ENCODE peak calls at places on chromosomes 1 and 21, in four cellular contexts. O is A549, U is brain microvascular endothelial cell, S is left ventricle myocardium inferior. M is an unnamed sample.

GRCh38 chr1:163290025-163290610 is 31.6 kb upstream of the NUF2 start:
- DNase-seq in O (no peak), U (no peak), S (no peak), M (peak; percentile 60)

GRCh38 chr1:21956720-21957552 is 19.8 kb upstream of the HSPG2 start:
- DNase-seq in O (no peak), U (no peak), S (peak; percentile 69), M (peak; percentile 98)

GRCh38 chr1:204882479-204882878 is 11.8 kb downstream of the NFASC start:
- DNase-seq in O (no peak), U (no peak), S (no peak), M (no peak)

GRCh38 chr21:41479686-41480085 is 28.3 kb downstream of the TMPRSS2 start:
- DNase-seq in O (no peak), U (no peak), S (no peak), M (no peak)

GRCh38 chr1:162111572-162111971 is 42.1 kb downstream of the NOS1AP start:
- DNase-seq in O (no peak), U (no peak), S (no peak), M (no peak)

GRCh38 chr1:41758904-41759548 is 159.7 kb downstream of the HIVEP3 start:
- DNase-seq in O (no peak), U (peak; percentile 71), S (no peak), M (peak; percentile 84)

GRCh38 chr1:64476251-64476952 is 6.5 kb downstream of the CACHD1 start:
- DNase-seq in O (no peak), U (peak; percentile 71), S (no peak), M (peak; percentile 75)

GRCh38 chr1:107105914-107106313 is 34.9 kb upstream of the NTNG1 start:
- DNase-seq in O (no peak), U (no peak), S (no peak), M (no peak)

GRCh38 chr1:64245495-64245894 is 42.1 kb downstream of the UBE2U start:
- DNase-seq in O (no peak), U (no peak), S (no peak), M (no peak)

GRCh38 chr1:119139857-119140176 is 636 bp downstream of the WARS2 start:
- DNase-seq in O (no peak), U (no peak), S (no peak), M (no peak)

GRCh38 chr1:5826601-5827000 is 165.6 kb downstream of the NPHP4 start:
- DNase-seq in O (no peak), U (no peak), S (no peak), M (no peak)

GRCh38 chr1:88061106-88061829 is 622.8 kb upstream of the PKN2 start:
- DNase-seq in O (peak; percentile 36), U (peak; percentile 57), S (no peak), M (peak; percentile 98)

GRCh38 chr1:31029031-31029430 is 36.5 kb downstream of the PUM1 start:
- DNase-seq in O (no peak), U (no peak), S (no peak), M (peak; percentile 24)

GRCh38 chr21:15250384-15250783 is 185.6 kb upstream of the NRIP1 start:
- DNase-seq in O (no peak), U (no peak), S (no peak), M (peak; percentile 68)

GRCh38 chr1:53697671-53698380 is 41.1 kb downstream of the GLIS1 start:
- DNase-seq in O (no peak), U (peak; percentile 39), S (no peak), M (no peak)

GRCh38 chr1:101742513-101742912 is 254.2 kb downstream of the OLFM3 start:
- DNase-seq in O (no peak), U (no peak), S (no peak), M (peak; percentile 19)

GRCh38 chr1:111707906-111708305 is 31.3 kb downstream of the INKA2 start:
- DNase-seq in O (no peak), U (peak; percentile 57), S (no peak), M (peak; percentile 31)

GRCh38 chr21:30713786-30714185 is 4.8 kb downstream of the KRTAP21-3 start:
- DNase-seq in O (no peak), U (no peak), S (no peak), M (no peak)

GRCh38 chr1:117633936-117634335 is 28.1 kb downstream of the TENT5C start:
- DNase-seq in O (no peak), U (no peak), S (no peak), M (no peak)

GRCh38 chr1:116962976-116963639 is 38.5 kb upstream of the CD101 start:
- DNase-seq in O (no peak), U (no peak), S (no peak), M (no peak)

GRCh38 chr1:53420331-53420730 is 38.9 kb upstream of the DMRTB1 start:
- DNase-seq in O (no peak), U (no peak), S (no peak), M (no peak)

GRCh38 chr1:47412437-47412836 is 3.6 kb upstream of the FOXE3 start:
- DNase-seq in O (no peak), U (no peak), S (no peak), M (no peak)

GRCh38 chr1:178752891-178753290 is 27.8 kb downstream of the RALGPS2 start:
- DNase-seq in O (no peak), U (no peak), S (no peak), M (no peak)

GRCh38 chr1:108609483-108610066 is 49.7 kb downstream of the EEIG2 start:
- DNase-seq in O (no peak), U (no peak), S (no peak), M (no peak)

GRCh38 chr1:88300864-88301263 is 383.2 kb upstream of the PKN2 start:
- DNase-seq in O (no peak), U (no peak), S (no peak), M (no peak)

GRCh38 chr1:31746687-31747086 is 17.5 kb downstream of the ADGRB2 start:
- DNase-seq in O (no peak), U (no peak), S (no peak), M (no peak)

GRCh38 chr1:30914587-30914922 is 6.0 kb upstream of the SDC3 start:
- DNase-seq in O (no peak), U (no peak), S (no peak), M (no peak)

GRCh38 chr1:152459596-152460528 is 45.8 kb upstream of the CRNN start:
- DNase-seq in O (peak; percentile 39), U (peak; percentile 56), S (peak; percentile 71), M (peak; percentile 82)

GRCh38 chr1:160363951-160364350 is 2.9 kb upstream of the NHLH1 start:
- DNase-seq in O (no peak), U (no peak), S (no peak), M (no peak)

GRCh38 chr1:186194107-186194756 is 180.8 kb downstream of the TPR start:
- DNase-seq in O (no peak), U (no peak), S (no peak), M (no peak)

GRCh38 chr1:10504259-10504658 is 29.5 kb downstream of the PEX14 start:
- DNase-seq in O (no peak), U (no peak), S (no peak), M (no peak)

DNA sequence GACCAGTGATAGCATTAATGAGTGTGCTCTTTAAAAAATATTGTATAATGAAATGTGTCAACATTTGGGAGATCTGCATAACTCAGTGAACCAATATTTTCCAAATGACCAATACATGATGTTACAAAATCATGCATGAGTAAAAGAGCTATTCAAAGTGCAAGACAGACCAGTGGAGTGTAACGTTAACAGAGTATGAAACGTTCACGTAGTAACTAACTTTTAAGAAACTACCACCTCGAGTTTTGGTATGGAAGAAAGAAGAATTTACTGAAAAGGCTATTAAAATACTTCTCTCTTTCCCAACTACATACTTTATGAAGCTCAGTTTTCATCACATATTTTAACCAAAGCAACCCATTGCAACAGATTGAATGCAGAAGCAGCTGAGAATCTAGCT is 9.6 kb upstream of the SLC6A9 start:
- DNase-seq in O (no peak), U (no peak), S (no peak), M (no peak)
- H3K4me3 ChIP-seq in O (no peak overlapping the region), U (no peak overlapping the region), S (no peak overlapping the region), M (no peak overlapping the region)

GRCh38 chr1:84504580-84505021 is 1.6 kb upstream of the SPATA1 start:
- DNase-seq in O (no peak), U (peak; percentile 58), S (no peak), M (peak; percentile 29)
- TF ChIP-seq CTCF in O (no peak), U (peak; percentile 52), S (no peak), M (no peak)

DNA sequence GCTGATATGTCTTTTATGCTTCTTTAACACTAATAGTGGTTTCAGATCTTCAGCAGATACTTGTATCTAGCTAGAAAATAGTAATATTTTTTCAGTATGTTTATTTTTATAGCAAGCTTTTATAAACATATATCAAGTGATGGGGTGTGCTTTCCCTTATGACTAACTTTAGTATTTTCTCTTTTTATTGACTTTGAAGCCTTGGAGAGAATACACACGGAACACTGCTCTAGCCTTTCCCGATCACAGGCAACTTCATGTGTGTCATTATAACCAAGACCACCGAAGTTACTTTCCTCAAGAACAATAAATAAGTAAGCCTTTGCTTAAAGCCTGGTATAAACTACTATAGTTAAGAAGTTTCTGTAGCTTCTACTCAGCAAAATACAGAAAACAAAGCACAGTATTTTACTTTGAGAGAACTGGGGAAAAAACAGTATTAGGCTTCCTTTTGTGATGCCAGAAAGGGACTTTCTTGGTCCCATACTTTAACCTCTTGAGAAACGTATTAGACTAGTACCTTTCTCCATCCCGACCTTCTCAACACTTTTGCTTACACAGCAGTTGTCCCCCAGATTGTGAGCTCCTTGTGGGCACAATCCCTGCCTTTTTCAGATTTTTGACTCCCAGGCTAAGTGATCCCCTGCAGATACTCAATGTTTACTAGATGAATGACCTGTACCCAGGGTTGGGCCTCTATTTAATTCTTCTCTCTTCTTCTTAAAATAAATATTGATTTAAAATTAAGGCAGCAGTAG is 3.3 kb downstream of the ADSS2 start:
- DNase-seq in O (no peak), U (no peak), S (no peak), M (no peak)
- H3K4me3 ChIP-seq in O (no peak overlapping the region), U (peak overlapping the region; percentile 22), S (no peak overlapping the region), M (no peak overlapping the region)

DNA sequence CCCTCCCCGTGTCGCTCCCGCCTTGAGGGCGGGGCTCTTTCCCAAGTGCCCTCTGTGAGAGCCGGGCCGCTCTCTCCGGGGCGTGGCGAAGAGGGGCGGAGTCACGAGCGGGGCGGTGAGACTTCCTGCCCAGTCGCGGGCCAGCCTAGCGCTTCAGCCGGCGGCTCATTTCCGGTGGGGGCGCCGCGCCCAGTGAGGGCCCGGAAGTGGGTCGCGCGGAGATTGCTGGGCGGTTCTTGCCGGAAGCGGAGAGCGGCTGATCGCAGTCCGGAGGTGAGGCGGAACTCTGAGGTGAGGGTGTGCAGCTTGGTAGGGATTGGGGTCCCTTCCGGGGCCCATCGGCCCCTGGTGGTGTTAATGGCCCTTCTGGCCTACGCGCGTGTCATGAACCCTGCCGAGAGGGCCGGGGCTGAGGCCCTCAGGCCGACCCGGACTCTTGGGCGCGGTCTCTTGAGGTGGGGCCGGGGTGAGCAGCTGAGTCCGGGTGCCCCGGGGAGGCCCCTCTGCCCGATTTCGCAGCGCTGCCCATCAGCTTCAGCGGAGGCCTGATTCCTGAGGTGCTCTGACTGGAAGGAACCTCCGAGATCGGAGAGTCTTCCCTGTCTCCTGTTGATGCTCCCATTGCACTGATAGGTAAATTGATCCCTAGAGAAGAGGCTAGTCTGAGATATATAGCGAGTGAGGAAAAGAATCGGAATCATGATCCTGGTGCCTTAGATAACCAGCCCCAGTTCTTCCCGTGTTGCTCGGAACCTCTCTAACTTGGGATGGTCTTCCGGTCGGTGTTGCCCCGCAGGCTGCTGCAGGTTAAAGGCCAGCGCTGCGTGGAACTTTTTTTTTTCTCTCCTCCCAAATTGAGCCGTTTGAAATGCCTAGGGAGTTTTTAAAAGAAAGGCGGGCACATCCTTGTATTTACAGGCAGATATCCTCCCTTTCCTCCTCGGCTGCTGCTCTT is at the start of gene CAP1:
- DNase-seq in O (peak; percentile 79), U (peak; percentile 97), S (peak; percentile 99), M (peak; percentile 99)
- TF ChIP-seq CTCF in O (no peak), U (no peak), S (no peak), M (no peak)

DNA sequence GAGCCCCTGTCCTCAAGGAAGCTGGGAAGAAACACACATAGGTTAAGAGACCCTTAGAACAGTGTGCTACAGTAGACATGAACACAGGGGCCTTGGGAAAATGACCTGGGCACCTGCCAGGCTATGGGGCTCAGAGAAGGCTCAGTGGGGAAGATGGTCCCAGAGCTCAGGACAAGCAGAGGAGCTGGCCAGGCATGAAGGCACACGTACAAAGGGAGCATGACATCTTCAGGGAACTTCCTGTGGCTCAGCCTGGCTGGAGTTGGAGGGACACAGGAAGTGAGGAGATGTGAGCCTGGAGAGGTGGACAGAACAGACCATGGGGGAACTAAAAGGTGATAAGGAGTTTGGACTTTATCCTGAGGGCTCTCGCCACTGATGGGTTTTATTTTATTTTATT is 3.8 kb upstream of the SLC50A1 start:
- DNase-seq in O (no peak), U (no peak), S (no peak), M (no peak)
- H3K4me3 ChIP-seq in O (no peak overlapping the region), U (no peak overlapping the region), S (peak overlapping the region; percentile 87), M (no peak overlapping the region)

M was measured in epithelial cell of esophagus.